ENCODE peak calls at places on chromosome 6, in nine cellular contexts. One of them, this sample, is unnamed.

GRCh38 chr6:145882121-145882531 is 67.5 kb upstream of the FBXO30 start:
- DNase-seq in astrocyte of the cerebellum: no peak
- DNase-seq in choroid plexus epithelial cell: peak
- DNase-seq in tibial nerve: no peak
- DNase-seq in BJ: peak
- DNase-seq in IMR-90: peak
- DNase-seq in heart right ventricle: no peak
- DNase-seq in adrenal gland: no peak
- DNase-seq in ovary: no peak
- DNase-seq in this sample: no peak

GRCh38 chr6:112881027-112881426 is 533.9 kb downstream of the RFPL4B start:
- DNase-seq in astrocyte of the cerebellum: peak
- DNase-seq in choroid plexus epithelial cell: peak
- DNase-seq in tibial nerve: no peak
- DNase-seq in BJ: no peak
- DNase-seq in IMR-90: peak
- DNase-seq in heart right ventricle: no peak
- DNase-seq in adrenal gland: no peak
- DNase-seq in ovary: no peak
- DNase-seq in this sample: peak

GRCh38 chr6:42220754-42221153 is 3.1 kb upstream of the MRPS10 start:
- DNase-seq in astrocyte of the cerebellum: no peak
- DNase-seq in choroid plexus epithelial cell: no peak
- DNase-seq in tibial nerve: no peak
- DNase-seq in BJ: no peak
- DNase-seq in IMR-90: no peak
- DNase-seq in heart right ventricle: no peak
- DNase-seq in adrenal gland: no peak
- DNase-seq in ovary: no peak
- DNase-seq in this sample: no peak

GRCh38 chr6:14165091-14165490 is 47.5 kb downstream of the CD83 start:
- DNase-seq in astrocyte of the cerebellum: peak
- DNase-seq in choroid plexus epithelial cell: peak
- DNase-seq in tibial nerve: no peak
- DNase-seq in BJ: peak
- DNase-seq in IMR-90: peak
- DNase-seq in heart right ventricle: no peak
- DNase-seq in adrenal gland: no peak
- DNase-seq in ovary: no peak
- DNase-seq in this sample: peak

GRCh38 chr6:169675011-169675410 is 26.8 kb downstream of the WDR27 start:
- DNase-seq in astrocyte of the cerebellum: no peak
- DNase-seq in choroid plexus epithelial cell: no peak
- DNase-seq in tibial nerve: no peak
- DNase-seq in BJ: no peak
- DNase-seq in IMR-90: no peak
- DNase-seq in heart right ventricle: no peak
- DNase-seq in adrenal gland: no peak
- DNase-seq in ovary: no peak
- DNase-seq in this sample: no peak

GRCh38 chr6:57207141-57207540 is 15.0 kb downstream of the RAB23 start:
- DNase-seq in astrocyte of the cerebellum: no peak
- DNase-seq in choroid plexus epithelial cell: peak
- DNase-seq in tibial nerve: no peak
- DNase-seq in BJ: no peak
- DNase-seq in IMR-90: peak
- DNase-seq in heart right ventricle: no peak
- DNase-seq in adrenal gland: no peak
- DNase-seq in ovary: no peak
- DNase-seq in this sample: no peak

GRCh38 chr6:108795122-108795521 is 53.1 kb upstream of the ARMC2 start:
- DNase-seq in astrocyte of the cerebellum: no peak
- DNase-seq in choroid plexus epithelial cell: no peak
- DNase-seq in tibial nerve: no peak
- DNase-seq in BJ: no peak
- DNase-seq in IMR-90: no peak
- DNase-seq in heart right ventricle: no peak
- DNase-seq in adrenal gland: no peak
- DNase-seq in ovary: no peak
- DNase-seq in this sample: no peak

GRCh38 chr6:148140772-148141557 is 201.7 kb upstream of the SASH1 start:
- DNase-seq in astrocyte of the cerebellum: no peak
- DNase-seq in choroid plexus epithelial cell: no peak
- DNase-seq in tibial nerve: no peak
- DNase-seq in BJ: no peak
- DNase-seq in IMR-90: no peak
- DNase-seq in heart right ventricle: no peak
- DNase-seq in adrenal gland: no peak
- DNase-seq in ovary: no peak
- DNase-seq in this sample: no peak

GRCh38 chr6:130993292-130993765 is 69.7 kb downstream of the EPB41L2 start:
- DNase-seq in astrocyte of the cerebellum: no peak
- DNase-seq in choroid plexus epithelial cell: no peak
- DNase-seq in tibial nerve: no peak
- DNase-seq in BJ: no peak
- DNase-seq in IMR-90: no peak
- DNase-seq in heart right ventricle: no peak
- DNase-seq in adrenal gland: peak
- DNase-seq in ovary: no peak
- DNase-seq in this sample: no peak

GRCh38 chr6:28161410-28162079 is 19.9 kb downstream of the ZKSCAN8 start:
- DNase-seq in astrocyte of the cerebellum: no peak
- DNase-seq in choroid plexus epithelial cell: peak
- DNase-seq in tibial nerve: peak
- DNase-seq in BJ: no peak
- DNase-seq in IMR-90: peak
- DNase-seq in heart right ventricle: peak
- DNase-seq in adrenal gland: peak
- DNase-seq in ovary: peak
- DNase-seq in this sample: no peak

GRCh38 chr6:34230653-34231351 is 5.9 kb upstream of the HMGA1 start:
- DNase-seq in astrocyte of the cerebellum: no peak
- DNase-seq in choroid plexus epithelial cell: peak
- DNase-seq in tibial nerve: no peak
- DNase-seq in BJ: no peak
- DNase-seq in IMR-90: no peak
- DNase-seq in heart right ventricle: no peak
- DNase-seq in adrenal gland: no peak
- DNase-seq in ovary: peak
- DNase-seq in this sample: no peak

DNA sequence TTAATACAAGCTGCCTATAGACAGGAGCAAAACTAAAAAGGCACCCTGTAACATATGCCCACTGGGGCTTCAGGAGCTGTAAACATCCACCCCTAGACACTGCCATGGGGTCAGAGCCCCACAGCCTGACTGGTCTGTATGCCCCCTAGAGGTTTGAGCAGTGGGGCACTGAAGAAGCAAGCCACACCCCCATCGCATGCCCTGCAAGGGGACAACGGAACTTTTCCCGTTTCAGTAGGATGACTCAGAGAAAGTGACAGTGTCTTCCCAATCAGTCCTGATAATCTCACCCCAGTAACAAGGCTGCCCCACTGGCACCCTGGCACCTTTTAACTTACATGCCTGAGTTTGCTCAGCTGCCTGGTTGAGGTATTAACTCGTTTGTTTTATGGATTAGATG is 35.9 kb downstream of the BEND3 start:
- DNase-seq in astrocyte of the cerebellum: no peak
- DNase-seq in choroid plexus epithelial cell: no peak
- DNase-seq in tibial nerve: no peak
- DNase-seq in BJ: no peak
- DNase-seq in IMR-90: no peak
- DNase-seq in heart right ventricle: no peak
- DNase-seq in adrenal gland: peak
- DNase-seq in ovary: no peak
- DNase-seq in this sample: no peak
- TF ChIP-seq CTCF in astrocyte of the cerebellum: no peak
- TF ChIP-seq CTCF in choroid plexus epithelial cell: no peak
- TF ChIP-seq CTCF in tibial nerve: no peak
- TF ChIP-seq CTCF in BJ: no peak
- TF ChIP-seq CTCF in IMR-90: no peak
- TF ChIP-seq CTCF in heart right ventricle: no peak
- TF ChIP-seq CTCF in adrenal gland: no peak
- TF ChIP-seq CTCF in ovary: no peak
- TF ChIP-seq CTCF in this sample: no peak

GRCh38 chr6:8462694-8463093 is 27.3 kb upstream of the SLC35B3 start:
- DNase-seq in astrocyte of the cerebellum: no peak
- DNase-seq in choroid plexus epithelial cell: no peak
- DNase-seq in tibial nerve: no peak
- DNase-seq in BJ: no peak
- DNase-seq in IMR-90: no peak
- DNase-seq in heart right ventricle: no peak
- DNase-seq in adrenal gland: no peak
- DNase-seq in ovary: no peak
- DNase-seq in this sample: no peak

DNA sequence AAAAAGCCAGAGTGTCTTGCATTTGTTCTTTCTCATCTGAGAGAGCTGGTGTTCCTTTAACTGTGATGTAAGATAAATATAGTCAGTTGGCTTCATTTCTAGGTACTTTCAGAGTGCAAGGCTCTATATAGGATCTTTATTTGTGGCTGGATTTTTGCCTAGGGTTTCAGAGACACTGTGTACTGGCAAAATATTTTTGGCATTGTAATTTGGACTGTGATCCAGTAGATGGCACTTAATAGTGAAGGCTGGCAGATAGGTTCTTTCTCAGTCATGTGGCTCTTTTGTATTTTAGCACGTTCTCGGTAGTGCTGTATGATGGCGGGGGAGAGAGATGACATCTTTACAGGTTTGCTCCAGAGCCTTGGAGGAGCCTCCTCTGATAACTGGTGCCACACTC is 26.8 kb upstream of the SLC35B3 start:
- DNase-seq in astrocyte of the cerebellum: no peak
- DNase-seq in choroid plexus epithelial cell: no peak
- DNase-seq in tibial nerve: no peak
- DNase-seq in BJ: no peak
- DNase-seq in IMR-90: no peak
- DNase-seq in heart right ventricle: no peak
- DNase-seq in adrenal gland: no peak
- DNase-seq in ovary: no peak
- DNase-seq in this sample: no peak
- H3K4me3 ChIP-seq in astrocyte of the cerebellum: no peak
- H3K4me3 ChIP-seq in choroid plexus epithelial cell: no peak
- H3K4me3 ChIP-seq in tibial nerve: no peak
- H3K4me3 ChIP-seq in BJ: no peak
- H3K4me3 ChIP-seq in IMR-90: no peak
- H3K4me3 ChIP-seq in heart right ventricle: no peak
- H3K4me3 ChIP-seq in adrenal gland: no peak
- H3K4me3 ChIP-seq in ovary: no peak
- H3K4me3 ChIP-seq in this sample: no peak

GRCh38 chr6:25027221-25027916 is 91.6 kb upstream of the RIPOR2 start:
- DNase-seq in astrocyte of the cerebellum: no peak
- DNase-seq in choroid plexus epithelial cell: no peak
- DNase-seq in tibial nerve: no peak
- DNase-seq in BJ: no peak
- DNase-seq in IMR-90: no peak
- DNase-seq in heart right ventricle: no peak
- DNase-seq in adrenal gland: no peak
- DNase-seq in ovary: no peak
- DNase-seq in this sample: no peak
- TF ChIP-seq CTCF in astrocyte of the cerebellum: no peak
- TF ChIP-seq CTCF in choroid plexus epithelial cell: no peak
- TF ChIP-seq CTCF in tibial nerve: no peak
- TF ChIP-seq CTCF in BJ: no peak
- TF ChIP-seq CTCF in IMR-90: no peak
- TF ChIP-seq CTCF in heart right ventricle: no peak
- TF ChIP-seq CTCF in adrenal gland: no peak
- TF ChIP-seq CTCF in ovary: no peak
- TF ChIP-seq CTCF in this sample: no peak

GRCh38 chr6:98037571-98037970 is 754.6 kb upstream of the MMS22L start:
- DNase-seq in astrocyte of the cerebellum: no peak
- DNase-seq in choroid plexus epithelial cell: no peak
- DNase-seq in tibial nerve: no peak
- DNase-seq in BJ: no peak
- DNase-seq in IMR-90: no peak
- DNase-seq in heart right ventricle: no peak
- DNase-seq in adrenal gland: no peak
- DNase-seq in ovary: no peak
- DNase-seq in this sample: no peak

GRCh38 chr6:98041072-98041471 is 758.1 kb upstream of the MMS22L start:
- DNase-seq in astrocyte of the cerebellum: no peak
- DNase-seq in choroid plexus epithelial cell: no peak
- DNase-seq in tibial nerve: no peak
- DNase-seq in BJ: no peak
- DNase-seq in IMR-90: no peak
- DNase-seq in heart right ventricle: no peak
- DNase-seq in adrenal gland: no peak
- DNase-seq in ovary: no peak
- DNase-seq in this sample: no peak

GRCh38 chr6:98039443-98039842 is 756.4 kb upstream of the MMS22L start:
- DNase-seq in astrocyte of the cerebellum: no peak
- DNase-seq in choroid plexus epithelial cell: no peak
- DNase-seq in tibial nerve: no peak
- DNase-seq in BJ: no peak
- DNase-seq in IMR-90: no peak
- DNase-seq in heart right ventricle: no peak
- DNase-seq in adrenal gland: no peak
- DNase-seq in ovary: no peak
- DNase-seq in this sample: no peak

GRCh38 chr6:98041921-98042320 is 758.9 kb upstream of the MMS22L start:
- DNase-seq in astrocyte of the cerebellum: no peak
- DNase-seq in choroid plexus epithelial cell: no peak
- DNase-seq in tibial nerve: no peak
- DNase-seq in BJ: no peak
- DNase-seq in IMR-90: no peak
- DNase-seq in heart right ventricle: no peak
- DNase-seq in adrenal gland: no peak
- DNase-seq in ovary: no peak
- DNase-seq in this sample: no peak

DNA sequence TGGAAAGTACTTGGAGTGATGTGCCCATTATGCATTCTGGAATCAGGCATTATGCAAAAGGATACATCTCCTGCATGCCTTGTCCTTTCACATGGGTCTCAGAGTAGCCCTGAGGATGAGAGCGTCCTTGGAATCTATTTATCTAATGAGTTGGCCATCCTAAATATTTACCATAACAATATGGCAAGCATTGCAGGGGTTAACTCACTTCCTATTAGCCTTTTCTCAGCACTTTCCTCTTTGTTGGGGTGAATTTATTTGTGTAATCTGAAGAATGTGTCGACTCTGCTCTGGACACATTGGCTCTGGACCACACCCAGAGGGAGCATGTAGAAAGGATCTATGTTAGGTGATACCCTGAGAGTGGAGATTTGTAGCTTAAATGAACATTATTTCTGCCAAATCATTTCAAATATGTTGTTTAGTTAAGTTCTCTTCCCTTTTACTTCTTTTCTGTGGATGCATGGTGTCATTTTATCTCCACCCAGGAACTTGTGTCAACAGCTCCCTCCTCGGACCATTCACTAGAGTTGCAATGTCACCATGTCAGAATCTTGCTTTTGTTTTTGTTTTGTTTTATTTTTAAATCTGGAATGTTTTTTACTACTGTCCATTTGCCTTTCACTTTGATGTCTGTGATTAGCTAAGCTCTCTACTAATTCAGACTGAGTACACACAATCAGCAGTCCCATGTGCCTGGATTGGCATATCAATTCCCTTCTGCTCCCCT is 757.0 kb upstream of the MMS22L start:
- DNase-seq in astrocyte of the cerebellum: no peak
- DNase-seq in choroid plexus epithelial cell: peak
- DNase-seq in tibial nerve: no peak
- DNase-seq in BJ: no peak
- DNase-seq in IMR-90: peak
- DNase-seq in heart right ventricle: no peak
- DNase-seq in adrenal gland: no peak
- DNase-seq in ovary: no peak
- DNase-seq in this sample: no peak
- H3K4me3 ChIP-seq in astrocyte of the cerebellum: no peak
- H3K4me3 ChIP-seq in choroid plexus epithelial cell: no peak
- H3K4me3 ChIP-seq in tibial nerve: no peak
- H3K4me3 ChIP-seq in BJ: no peak
- H3K4me3 ChIP-seq in IMR-90: no peak
- H3K4me3 ChIP-seq in heart right ventricle: no peak
- H3K4me3 ChIP-seq in adrenal gland: no peak
- H3K4me3 ChIP-seq in ovary: no peak
- H3K4me3 ChIP-seq in this sample: no peak